ENCODE peak calls at places on chromosome 14, in six cellular contexts. S is heart left ventricle, R is breast epithelium, V is body of pancreas, J is adrenal gland, Q is right lobe of liver. I is an unnamed sample. For H3K36me3, the result is how much of the 10 kb centered on the place peaks cover.

GRCh38 chr14:31421200-31421599 is 850 bp upstream of the HEATR5A start:
- DNase-seq in S (no peak), R (no peak), V (no peak), J (no peak), Q (no peak), I (no peak)

GRCh38 chr14:100547633-100548294 is 39.5 kb downstream of the BEGAIN start:
- DNase-seq in S (peak), R (no peak), V (peak), J (peak), Q (peak), I (peak)

GRCh38 chr14:101111620-101112290 is 208.2 kb upstream of the RTL1 start:
- DNase-seq in S (no peak), R (peak), V (no peak), J (no peak), Q (no peak), I (peak)

GRCh38 chr14:81366259-81366658 is 33.9 kb downstream of the STON2 start:
- DNase-seq in S (no peak), R (no peak), V (no peak), J (no peak), Q (no peak), I (peak)

GRCh38 chr14:55130194-55130550 is 1.1 kb downstream of the LGALS3 start:
- DNase-seq in S (no peak), R (no peak), V (peak), J (no peak), Q (no peak), I (peak)

GRCh38 chr14:89165810-89166209 is 251.2 kb downstream of the FOXN3 start:
- DNase-seq in S (no peak), R (no peak), V (no peak), J (no peak), Q (no peak), I (no peak)

GRCh38 chr14:34024768-34025144 is 73.9 kb upstream of the EGLN3 start:
- DNase-seq in S (no peak), R (no peak), V (no peak), J (no peak), Q (no peak), I (no peak)

GRCh38 chr14:26377150-26377549 is 220.7 kb downstream of the NOVA1 start:
- DNase-seq in S (no peak), R (no peak), V (no peak), J (no peak), Q (no peak), I (no peak)

GRCh38 chr14:59221558-59221957 is 33.1 kb downstream of the DAAM1 start:
- DNase-seq in S (no peak), R (no peak), V (no peak), J (no peak), Q (no peak), I (no peak)

GRCh38 chr14:72024043-72024407 is 91.8 kb downstream of the RGS6 start:
- DNase-seq in S (peak), R (no peak), V (peak), J (peak), Q (no peak), I (peak)

GRCh38 chr14:64040044-64040443 is 187.2 kb downstream of the SYNE2 start:
- DNase-seq in S (no peak), R (no peak), V (no peak), J (no peak), Q (no peak), I (no peak)

GRCh38 chr14:59831121-59831730 is 39.4 kb downstream of the RTN1 start:
- DNase-seq in S (no peak), R (no peak), V (no peak), J (no peak), Q (no peak), I (no peak)

GRCh38 chr14:96362071-96362964 is 823 bp downstream of the ATG2B start:
- DNase-seq in S (peak), R (peak), V (peak), J (peak), Q (peak), I (peak)

GRCh38 chr14:56219666-56220413 is 101.6 kb downstream of the PELI2 start:
- DNase-seq in S (no peak), R (no peak), V (peak), J (no peak), Q (no peak), I (no peak)

GRCh38 chr14:80202888-80203562 is 8.3 kb downstream of the DIO2 start:
- DNase-seq in S (no peak), R (no peak), V (no peak), J (no peak), Q (no peak), I (peak)

GRCh38 chr14:99781091-99781490 is 12.1 kb upstream of the EML1 start:
- DNase-seq in S (no peak), R (no peak), V (no peak), J (no peak), Q (no peak), I (no peak)

GRCh38 chr14:76576047-76576741 is 185.1 kb upstream of the VASH1 start:
- DNase-seq in S (peak), R (no peak), V (peak), J (no peak), Q (no peak), I (no peak)

GRCh38 chr14:65268594-65268993 is 143.9 kb upstream of the FUT8 start:
- DNase-seq in S (no peak), R (no peak), V (no peak), J (no peak), Q (no peak), I (no peak)

GRCh38 chr14:102370305-102370809 is 7.6 kb downstream of the TECPR2 start:
- DNase-seq in S (no peak), R (no peak), V (no peak), J (no peak), Q (no peak), I (no peak)

GRCh38 chr14:95557291-95557690 is 22.4 kb downstream of the GLRX5 start:
- DNase-seq in S (no peak), R (no peak), V (no peak), J (no peak), Q (no peak), I (no peak)

GRCh38 chr14:61025239-61026223 is 44.5 kb downstream of the SLC38A6 start:
- DNase-seq in S (peak), R (peak), V (peak), J (peak), Q (no peak), I (peak)

GRCh38 chr14:32438511-32438910 is 109.4 kb downstream of the AKAP6 start:
- DNase-seq in S (no peak), R (no peak), V (no peak), J (no peak), Q (no peak), I (no peak)

GRCh38 chr14:54699087-54699530 is 132.2 kb downstream of the SAMD4A start:
- DNase-seq in S (peak), R (peak), V (no peak), J (peak), Q (no peak), I (no peak)

GRCh38 chr14:56585461-56586084 is 6.0 kb downstream of the TMEM260 start:
- DNase-seq in S (no peak), R (no peak), V (no peak), J (no peak), Q (no peak), I (no peak)

GRCh38 chr14:58072288-58073071 is 79.5 kb downstream of the ARMH4 start:
- DNase-seq in S (peak), R (no peak), V (peak), J (peak), Q (peak), I (peak)

GRCh38 chr14:92906823-92907222 is 16.1 kb upstream of the CHGA start:
- DNase-seq in S (no peak), R (no peak), V (no peak), J (no peak), Q (no peak), I (no peak)

GRCh38 chr14:76056128-76056527 is 70.6 kb downstream of the IFT43 start:
- DNase-seq in S (no peak), R (no peak), V (no peak), J (no peak), Q (no peak), I (no peak)

GRCh38 chr14:50379563-50379962 is 17.1 kb downstream of the CDKL1 start:
- DNase-seq in S (no peak), R (no peak), V (no peak), J (no peak), Q (no peak), I (no peak)

GRCh38 chr14:21104448-21105060 is 3.7 kb downstream of the TMEM253 start:
- DNase-seq in S (peak), R (peak), V (peak), J (peak), Q (peak), I (peak)

GRCh38 chr14:65509842-65510241 is 97.3 kb downstream of the FUT8 start:
- DNase-seq in S (no peak), R (no peak), V (no peak), J (no peak), Q (no peak), I (no peak)

GRCh38 chr14:104822821-104823615 is 22.1 kb downstream of the ZBTB42 start:
- DNase-seq in S (peak), R (no peak), V (no peak), J (no peak), Q (no peak), I (peak)

GRCh38 chr14:104821971-104822608 is 21.2 kb downstream of the ZBTB42 start:
- DNase-seq in S (peak), R (no peak), V (no peak), J (no peak), Q (no peak), I (peak)

GRCh38 chr14:104819361-104819771 is 18.5 kb downstream of the ZBTB42 start:
- DNase-seq in S (peak), R (peak), V (no peak), J (no peak), Q (no peak), I (peak)

GRCh38 chr14:104820669-104821228 is 19.8 kb downstream of the ZBTB42 start:
- DNase-seq in S (peak), R (no peak), V (peak), J (peak), Q (peak), I (peak)

DNA sequence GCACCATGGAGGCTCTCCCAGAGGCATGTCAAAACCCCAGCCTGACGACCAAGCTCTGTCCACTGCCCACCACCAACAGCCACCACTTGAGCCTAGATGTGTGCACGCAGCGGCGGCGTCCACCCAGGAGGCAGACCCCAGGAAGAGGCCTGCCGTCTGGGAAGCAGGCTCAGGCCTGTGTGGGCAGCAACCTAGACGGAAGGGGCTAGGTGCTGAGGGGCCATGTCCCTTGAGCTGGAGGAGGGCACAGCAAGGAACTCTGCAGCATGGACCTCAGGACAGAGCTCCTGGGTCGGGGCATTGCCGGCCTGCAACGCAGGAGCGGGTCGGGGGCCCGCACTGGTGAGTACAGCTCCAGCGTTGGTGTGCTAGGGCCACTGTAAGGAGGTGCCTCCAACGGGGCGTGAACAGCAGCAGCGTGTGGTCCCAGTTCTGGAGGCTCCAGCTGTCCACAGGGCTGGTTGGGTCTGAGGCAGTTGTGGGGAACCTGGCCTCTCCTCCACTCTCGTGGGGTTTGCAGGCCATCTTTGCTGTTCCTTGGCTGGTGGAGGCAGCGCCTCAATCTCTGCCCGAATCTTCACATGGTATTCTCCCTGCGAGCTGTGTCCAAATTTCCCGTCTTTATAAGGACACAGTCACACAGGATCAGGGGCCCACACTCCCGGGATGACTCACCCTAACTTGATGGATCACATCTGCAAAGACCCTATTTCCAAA is 20.5 kb downstream of the ZBTB42 start:
- DNase-seq in S (peak), R (no peak), V (no peak), J (no peak), Q (no peak), I (no peak)
- H3K36me3 ChIP-seq in S (under half), R (under half), V (under half), J (under half), Q (under half), I (under half)

DNA sequence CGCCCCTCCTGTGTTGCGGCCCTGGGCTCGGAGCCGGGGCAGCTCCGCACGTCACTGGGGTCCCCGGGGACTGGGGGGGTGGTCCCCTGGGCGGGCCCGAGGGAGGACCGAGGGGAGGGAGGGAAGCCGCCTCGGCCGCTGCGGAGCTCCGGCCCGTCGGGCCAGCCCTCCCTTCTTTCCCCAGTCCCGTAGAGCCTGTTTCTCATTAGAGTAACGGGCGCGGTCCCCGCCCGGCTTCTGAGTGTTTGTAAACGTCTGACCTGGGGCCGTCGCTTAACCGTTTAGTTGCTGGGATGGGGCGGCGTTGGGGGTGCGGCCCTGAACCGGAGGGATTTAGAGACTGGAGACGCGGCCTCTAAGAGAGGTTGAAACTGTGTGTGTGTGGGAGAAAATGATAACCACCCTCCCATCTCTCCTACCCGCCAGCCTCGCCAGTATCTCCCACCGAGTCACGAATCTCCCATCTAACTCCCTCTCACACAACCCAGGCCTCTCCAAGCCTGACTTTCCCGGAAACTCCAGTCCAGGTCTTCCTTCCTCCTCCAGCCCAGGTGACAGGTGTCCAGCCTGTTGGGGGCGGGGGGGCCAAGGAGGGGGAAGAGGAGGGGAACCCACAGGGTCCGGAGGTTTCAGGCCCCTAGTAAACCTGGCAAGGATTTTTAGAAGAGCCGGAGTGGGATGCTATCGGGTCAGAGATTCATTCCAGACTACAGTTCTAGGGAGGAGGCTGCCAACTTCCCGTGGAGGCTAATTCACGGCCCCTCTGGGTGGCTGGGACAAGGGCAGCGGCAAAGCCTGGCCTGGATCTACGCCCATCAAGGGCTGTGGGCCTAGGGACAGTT is 1.1 kb upstream of the NFATC4 start:
- DNase-seq in S (peak), R (peak), V (peak), J (peak), Q (peak), I (peak)
- TF ChIP-seq POLR2A in S (no peak), R (peak), V (peak), J (peak), Q (no peak), I (no peak)

DNA sequence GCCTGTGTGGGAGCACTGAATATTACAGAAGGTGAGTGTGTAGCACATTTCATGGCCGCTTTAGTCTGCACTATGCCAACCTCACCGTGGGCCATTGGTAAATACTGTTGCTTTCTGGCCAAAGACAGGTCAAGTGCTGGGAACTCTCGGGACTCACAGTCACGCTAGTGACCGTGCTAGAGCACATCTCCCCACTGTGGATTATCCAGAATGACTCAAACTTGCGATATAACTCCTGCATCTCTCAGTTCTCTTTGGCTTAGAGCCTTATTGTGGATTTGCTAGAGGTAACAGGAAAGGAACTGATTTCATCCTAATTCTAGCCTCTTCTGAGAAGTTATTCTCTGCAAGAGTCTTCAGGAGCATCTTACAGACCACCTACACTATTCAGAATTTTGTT is 86.5 kb downstream of the DAD1 start:
- DNase-seq in S (no peak), R (no peak), V (no peak), J (no peak), Q (no peak), I (no peak)
- H3K27ac ChIP-seq in S (peak), R (peak), V (no peak), J (no peak), Q (no peak), I (peak)

GRCh38 chr14:69713127-69713800 is 53.7 kb upstream of the SRSF5 start:
- DNase-seq in S (no peak), R (peak), V (peak), J (no peak), Q (no peak), I (peak)

GRCh38 chr14:69712217-69712565 is 54.8 kb upstream of the SRSF5 start:
- DNase-seq in S (no peak), R (no peak), V (no peak), J (no peak), Q (no peak), I (no peak)

GRCh38 chr14:69715725-69716482 is 51.0 kb upstream of the SRSF5 start:
- DNase-seq in S (peak), R (peak), V (peak), J (peak), Q (no peak), I (peak)

GRCh38 chr14:69712637-69713088 is 54.3 kb upstream of the SRSF5 start:
- DNase-seq in S (peak), R (peak), V (peak), J (peak), Q (no peak), I (peak)

DNA sequence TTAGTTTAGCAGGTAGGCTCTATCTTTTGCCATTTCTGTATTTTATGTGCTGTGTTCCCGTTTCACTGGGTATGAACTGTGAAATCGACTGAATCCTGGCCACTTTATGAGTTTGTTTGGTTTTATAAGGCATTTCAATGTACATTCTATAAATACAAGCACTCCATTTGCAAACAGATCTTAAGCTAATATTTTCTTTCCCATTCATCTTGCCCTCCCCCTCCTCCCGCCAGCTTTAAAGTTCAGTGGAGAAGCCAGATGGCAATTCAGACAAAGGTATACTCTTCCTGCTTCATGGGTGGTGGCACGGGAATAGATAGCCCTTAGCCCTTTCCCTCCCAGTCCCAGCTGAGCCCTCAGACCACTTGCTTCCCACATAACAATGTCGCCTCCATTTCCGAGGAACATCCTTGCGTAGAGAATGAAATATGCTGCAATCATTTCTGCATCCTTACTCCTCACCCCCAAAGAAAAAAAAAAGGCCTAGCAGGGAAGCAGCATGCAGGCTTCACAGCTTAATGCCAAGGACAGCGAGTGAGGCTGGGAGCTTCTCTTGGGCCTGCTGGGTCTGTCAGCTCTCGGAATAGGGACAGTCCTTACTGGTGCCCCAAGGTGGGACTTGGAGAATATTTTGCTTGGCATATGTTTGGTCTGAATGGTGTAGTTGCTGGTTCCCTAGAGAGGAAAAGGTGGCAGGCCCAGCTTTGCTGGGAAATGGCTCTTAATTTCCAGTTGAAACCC is 52.8 kb upstream of the SRSF5 start:
- DNase-seq in S (no peak), R (no peak), V (no peak), J (no peak), Q (no peak), I (no peak)
- H3K36me3 ChIP-seq in S (under half), R (under half), V (under half), J (under half), Q (under half), I (under half)

DNA sequence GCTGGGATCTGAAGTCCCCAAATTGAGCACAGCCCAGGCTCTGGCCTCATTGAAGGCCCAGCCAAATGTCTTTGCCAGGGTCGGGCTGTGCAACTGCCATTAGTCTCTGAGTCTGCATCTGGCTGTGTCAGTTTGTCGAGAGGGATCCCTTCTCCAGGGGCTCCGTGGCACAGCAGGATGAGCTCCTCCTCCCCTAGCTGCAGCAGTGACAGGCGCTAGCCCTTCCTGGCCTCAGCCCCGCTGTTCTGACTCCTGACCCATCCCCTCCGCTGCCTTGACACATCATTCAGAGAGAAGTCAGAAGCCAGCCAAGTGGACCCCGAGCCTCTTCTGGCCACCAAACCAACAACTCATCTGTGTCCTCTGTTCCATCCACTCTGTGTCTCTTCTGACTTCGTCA is 188.3 kb downstream of the CALM1 start:
- DNase-seq in S (no peak), R (no peak), V (no peak), J (no peak), Q (no peak), I (no peak)
- TF ChIP-seq POLR2A in S (no peak), R (no peak), V (no peak), J (no peak), Q (no peak), I (no peak)